ENCODE peak calls at places on chromosomes 4 and X, in nine cellular contexts. G is AG10803, L is heart left ventricle, P is brain microvascular endothelial cell, M is PC-3, A is omental fat pad, Z is prostate gland, E is GM12878, Q is activated B cell treated with CpG ODN at 0.5 μM for 24 hours. T is an unnamed sample.

GRCh38 chr4:94235825-94236224 is 28.2 kb downstream of the SMARCAD1 start:
- DNase-seq in E (no peak), P (no peak), L (no peak), A (no peak), M (no peak), Q (no peak), Z (no peak), G (no peak), T (no peak)

GRCh38 chrX:107628662-107629532 is 587 bp downstream of the PRPS1 start:
- DNase-seq in Z (peak; percentile 8), P (peak; percentile 17), M (peak; percentile 60), Q (no peak), G (no peak), L (peak; percentile 15), A (no peak), E (no peak), T (no peak)

GRCh38 chr4:156941940-156942548 is 29.6 kb downstream of the PDGFC start:
- DNase-seq in M (peak; percentile 90), E (no peak), Z (peak; percentile 55), P (peak; percentile 97), A (no peak), Q (no peak), G (peak; percentile 75), L (peak; percentile 34), T (peak; percentile 42)

GRCh38 chr4:106541253-106541652 is 172.7 kb upstream of the GIMD1 start:
- DNase-seq in Q (no peak), Z (no peak), P (peak; percentile 0), E (no peak), L (no peak), A (no peak), G (peak; percentile 53), M (peak; percentile 55), T (peak; percentile 27)

GRCh38 chr4:95869961-95870500 is 30.1 kb downstream of the PDHA2 start:
- DNase-seq in G (no peak), L (no peak), P (peak; percentile 1), M (no peak), Z (no peak), A (no peak), E (no peak), Q (no peak), T (no peak)

GRCh38 chrX:41655631-41656030 is 33.1 kb upstream of the GPR34 start:
- DNase-seq in M (peak; percentile 88), A (no peak), P (no peak), G (no peak), E (no peak), Q (no peak), L (no peak), Z (no peak), T (no peak)

GRCh38 chrX:141469469-141469868 is 115.1 kb downstream of the SPANXA1 start:
- DNase-seq in Z (no peak), Q (no peak), P (no peak), G (no peak), A (no peak), L (no peak), E (no peak), M (peak; percentile 77), T (no peak)

GRCh38 chr4:157898836-157899605 is 273.8 kb downstream of the GASK1B start:
- DNase-seq in Q (no peak), A (no peak), P (no peak), E (no peak), G (no peak), M (no peak), Z (no peak), L (no peak), T (no peak)

GRCh38 chr4:175674219-175674618 is 137.8 kb downstream of the GPM6A start:
- DNase-seq in M (no peak), Z (no peak), A (no peak), G (no peak), Q (no peak), L (no peak), P (no peak), E (no peak), T (no peak)

GRCh38 chrX:54066841-54067240 is 22.6 kb upstream of the PHF8 start:
- DNase-seq in L (no peak), Z (no peak), E (no peak), M (peak; percentile 39), G (peak; percentile 56), P (no peak), A (no peak), Q (no peak), T (no peak)

GRCh38 chr4:100823066-100823992 is 305.5 kb upstream of the EMCN start:
- DNase-seq in G (peak; percentile 16), L (no peak), A (no peak), Q (no peak), M (peak; percentile 71), Z (no peak), E (peak; percentile 68), P (peak; percentile 9), T (peak; percentile 5)

GRCh38 chrX:31349515-31349914 is 277.7 kb upstream of the FTHL17 start:
- DNase-seq in Z (no peak), G (no peak), A (no peak), Q (no peak), E (no peak), L (no peak), M (peak; percentile 1), P (no peak), T (no peak)

GRCh38 chrX:10636337-10636736 is 16.0 kb upstream of the MID1 start:
- DNase-seq in Q (no peak), L (peak; percentile 21), P (peak; percentile 49), M (peak; percentile 80), E (no peak), A (no peak), Z (no peak), G (peak; percentile 59), T (no peak)

GRCh38 chr4:76326515-76326914 is 20.0 kb downstream of the STBD1 start:
- DNase-seq in M (no peak), P (no peak), Q (no peak), Z (no peak), L (no peak), G (no peak), A (no peak), E (no peak), T (no peak)

GRCh38 chr4:158157412-158157811 is 15.4 kb downstream of the GASK1B start:
- DNase-seq in Q (no peak), E (no peak), L (no peak), P (no peak), M (no peak), Z (no peak), A (no peak), G (no peak), T (no peak)

GRCh38 chr4:174144081-174144480 is 139.4 kb downstream of the FBXO8 start:
- DNase-seq in M (no peak), L (no peak), E (no peak), Q (no peak), A (no peak), Z (no peak), P (no peak), G (no peak), T (no peak)

GRCh38 chr4:185238261-185238681 is 28.9 kb downstream of the SNX25 start:
- DNase-seq in P (peak; percentile 48), G (peak; percentile 77), E (no peak), Q (no peak), M (no peak), L (no peak), A (no peak), Z (no peak), T (peak; percentile 34)

GRCh38 chrX:123424546-123424945 is 240.5 kb downstream of the GRIA3 start:
- DNase-seq in E (peak; percentile 52), G (peak; percentile 66), Z (no peak), L (no peak), M (peak; percentile 91), A (no peak), P (peak; percentile 43), Q (no peak), T (no peak)

GRCh38 chr4:89681219-89681618 is 155.7 kb downstream of the SNCA start:
- DNase-seq in E (no peak), A (no peak), L (no peak), P (peak; percentile 14), G (no peak), Q (no peak), M (no peak), Z (peak; percentile 69), T (no peak)

GRCh38 chr4:183532823-183533222 is 28.0 kb downstream of the ING2 start:
- DNase-seq in Z (no peak), Q (no peak), P (peak; percentile 28), A (no peak), L (no peak), G (peak; percentile 62), M (peak; percentile 80), E (no peak), T (peak; percentile 80)

GRCh38 chrX:100924370-100924769 is 4.3 kb downstream of the XKRX start:
- DNase-seq in Q (no peak), E (no peak), M (no peak), P (no peak), A (no peak), L (no peak), Z (no peak), G (no peak), T (no peak)

GRCh38 chr4:95386410-95386809 is 162.4 kb downstream of the UNC5C start:
- DNase-seq in Q (no peak), G (no peak), E (no peak), P (no peak), Z (no peak), M (no peak), A (no peak), L (no peak), T (no peak)

GRCh38 chr4:6914448-6914847 is 4.8 kb downstream of the TBC1D14 start:
- DNase-seq in L (no peak), P (no peak), G (no peak), Z (no peak), A (no peak), M (no peak), Q (no peak), E (no peak), T (no peak)
- TF ChIP-seq CTCF in L (no peak), P (no peak), G (no peak), Z (no peak), A (no peak), M (no peak), Q (no peak), E (no peak), T (no peak)

GRCh38 chr4:82434949-82435348 is 4.6 kb downstream of the ENOPH1 start:
- DNase-seq in G (no peak), L (no peak), E (no peak), Z (no peak), Q (no peak), M (no peak), P (no peak), A (no peak), T (no peak)
- TF ChIP-seq CTCF in G (no peak), L (no peak), E (no peak), Z (no peak), Q (no peak), M (no peak), P (no peak), A (no peak), T (no peak)

DNA sequence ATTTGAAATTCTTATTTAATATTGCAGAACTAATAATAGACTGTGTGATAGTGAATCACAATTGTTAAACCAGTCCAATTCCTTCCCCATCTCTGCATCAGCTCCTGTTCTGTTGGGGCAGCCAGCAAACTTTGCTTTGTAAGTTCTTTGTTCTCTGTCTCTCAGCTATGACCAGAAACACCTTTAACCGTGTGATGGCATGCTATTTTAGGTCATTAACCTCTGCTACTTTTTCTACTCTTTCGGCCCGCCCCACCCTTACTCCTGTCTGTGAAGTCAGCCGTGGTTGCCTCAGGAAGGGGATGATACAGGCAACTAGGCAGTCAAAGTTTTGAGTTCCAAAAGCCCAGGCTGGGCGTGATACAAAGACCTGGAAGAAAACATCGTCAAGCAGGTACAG is 51.3 kb upstream of the EGFL6 start:
- DNase-seq in M (peak; percentile 3), A (no peak), G (no peak), P (no peak), L (no peak), Q (no peak), Z (no peak), E (no peak), T (no peak)
- TF ChIP-seq CTCF in M (no peak), A (no peak), G (no peak), P (no peak), L (no peak), Q (no peak), Z (no peak), E (no peak), T (no peak)

GRCh38 chr4:135418353-135418752 is 1216.8 kb upstream of the PABPC4L start:
- DNase-seq in L (no peak), G (no peak), Z (no peak), M (peak; percentile 37), Q (no peak), A (no peak), P (peak; percentile 8), E (no peak), T (no peak)
- TF ChIP-seq CTCF in L (no peak), G (no peak), Z (no peak), M (peak; percentile 64), Q (no peak), A (no peak), P (peak; percentile 60), E (peak; percentile 27), T (peak; percentile 31)

T was measured in AG09309.